ENCODE peak calls at places on chromosomes 4 and X, in four cellular contexts. One of them, this sample, is unnamed.

GRCh38 chr4:139018501-139018900 is 2.9 kb downstream of the NOCT start:
- DNase-seq in BJ: no peak
- DNase-seq in choroid plexus epithelial cell: no peak
- DNase-seq in HepG2: no peak
- DNase-seq in this sample: no peak

GRCh38 chr4:57866468-57867173 is 756.4 kb upstream of the IGFBP7 start:
- DNase-seq in BJ: no peak
- DNase-seq in choroid plexus epithelial cell: no peak
- DNase-seq in HepG2: no peak
- DNase-seq in this sample: no peak

GRCh38 chrX:5650904-5651303 is 577.8 kb downstream of the NLGN4X start:
- DNase-seq in BJ: no peak
- DNase-seq in choroid plexus epithelial cell: no peak
- DNase-seq in HepG2: no peak
- DNase-seq in this sample: no peak

GRCh38 chr4:172683016-172683415 is 485.6 kb upstream of the GALNT7 start:
- DNase-seq in BJ: no peak
- DNase-seq in choroid plexus epithelial cell: peak
- DNase-seq in HepG2: no peak
- DNase-seq in this sample: no peak

GRCh38 chr4:15003441-15003890 is 1.2 kb downstream of the CPEB2 start:
- DNase-seq in BJ: no peak
- DNase-seq in choroid plexus epithelial cell: peak
- DNase-seq in HepG2: no peak
- DNase-seq in this sample: no peak

GRCh38 chr4:139042981-139043460 is 27.4 kb downstream of the NOCT start:
- DNase-seq in BJ: no peak
- DNase-seq in choroid plexus epithelial cell: no peak
- DNase-seq in HepG2: no peak
- DNase-seq in this sample: no peak

GRCh38 chr4:186936496-186937375 is 213.1 kb upstream of the FAT1 start:
- DNase-seq in BJ: peak
- DNase-seq in choroid plexus epithelial cell: peak
- DNase-seq in HepG2: peak
- DNase-seq in this sample: peak

GRCh38 chr4:184355857-184356256 is 118.5 kb downstream of the IRF2 start:
- DNase-seq in BJ: no peak
- DNase-seq in choroid plexus epithelial cell: no peak
- DNase-seq in HepG2: no peak
- DNase-seq in this sample: no peak

GRCh38 chr4:11805837-11806236 is 377.1 kb upstream of the HS3ST1 start:
- DNase-seq in BJ: no peak
- DNase-seq in choroid plexus epithelial cell: peak
- DNase-seq in HepG2: no peak
- DNase-seq in this sample: no peak

GRCh38 chrX:139642241-139642927 is 65.6 kb downstream of the MCF2 start:
- DNase-seq in BJ: no peak
- DNase-seq in choroid plexus epithelial cell: peak
- DNase-seq in HepG2: no peak
- DNase-seq in this sample: no peak

GRCh38 chr4:138181288-138181687 is 60.9 kb downstream of the SLC7A11 start:
- DNase-seq in BJ: no peak
- DNase-seq in choroid plexus epithelial cell: peak
- DNase-seq in HepG2: no peak
- DNase-seq in this sample: no peak

GRCh38 chrX:111490683-111491082 is 20.8 kb upstream of the SERTM2 start:
- DNase-seq in BJ: no peak
- DNase-seq in choroid plexus epithelial cell: no peak
- DNase-seq in HepG2: no peak
- DNase-seq in this sample: no peak

GRCh38 chr4:39415678-39416283 is 9.1 kb downstream of the KLB start:
- DNase-seq in BJ: no peak
- DNase-seq in choroid plexus epithelial cell: no peak
- DNase-seq in HepG2: peak
- DNase-seq in this sample: no peak

GRCh38 chr4:11640584-11640983 is 211.9 kb upstream of the HS3ST1 start:
- DNase-seq in BJ: no peak
- DNase-seq in choroid plexus epithelial cell: no peak
- DNase-seq in HepG2: no peak
- DNase-seq in this sample: no peak

GRCh38 chrX:8636442-8636841 is 95.5 kb downstream of the ANOS1 start:
- DNase-seq in BJ: no peak
- DNase-seq in choroid plexus epithelial cell: no peak
- DNase-seq in HepG2: no peak
- DNase-seq in this sample: no peak

GRCh38 chr4:5082381-5082780 is 31.1 kb downstream of the STK32B start:
- DNase-seq in BJ: no peak
- DNase-seq in choroid plexus epithelial cell: no peak
- DNase-seq in HepG2: no peak
- DNase-seq in this sample: no peak

GRCh38 chrX:17521871-17522693 is 147.1 kb downstream of the NHS start:
- DNase-seq in BJ: no peak
- DNase-seq in choroid plexus epithelial cell: peak
- DNase-seq in HepG2: no peak
- DNase-seq in this sample: no peak

GRCh38 chr4:153816542-153816941 is 27.7 kb upstream of the SFRP2 start:
- DNase-seq in BJ: no peak
- DNase-seq in choroid plexus epithelial cell: no peak
- DNase-seq in HepG2: no peak
- DNase-seq in this sample: no peak

GRCh38 chr4:5888706-5889696 is 3.9 kb downstream of the CRMP1 start:
- DNase-seq in BJ: no peak
- DNase-seq in choroid plexus epithelial cell: no peak
- DNase-seq in HepG2: no peak
- DNase-seq in this sample: no peak

GRCh38 chr4:71184195-71184781 is 154.5 kb upstream of the SLC4A4 start:
- DNase-seq in BJ: no peak
- DNase-seq in choroid plexus epithelial cell: peak
- DNase-seq in HepG2: peak
- DNase-seq in this sample: no peak

GRCh38 chr4:2290974-2291704 is 29.2 kb upstream of the MXD4 start:
- DNase-seq in BJ: no peak
- DNase-seq in choroid plexus epithelial cell: no peak
- DNase-seq in HepG2: no peak
- DNase-seq in this sample: no peak

GRCh38 chr4:186765673-186766546 is 42.3 kb upstream of the FAT1 start:
- DNase-seq in BJ: no peak
- DNase-seq in choroid plexus epithelial cell: no peak
- DNase-seq in HepG2: peak
- DNase-seq in this sample: no peak

GRCh38 chr4:146343199-146343598 is 128.9 kb downstream of the REELD1 start:
- DNase-seq in BJ: no peak
- DNase-seq in choroid plexus epithelial cell: no peak
- DNase-seq in HepG2: no peak
- DNase-seq in this sample: no peak

GRCh38 chr4:721261-722171 is 15.9 kb downstream of the PCGF3 start:
- DNase-seq in BJ: no peak
- DNase-seq in choroid plexus epithelial cell: no peak
- DNase-seq in HepG2: no peak
- DNase-seq in this sample: no peak

GRCh38 chrX:110734894-110735541 is 60.6 kb downstream of the CHRDL1 start:
- DNase-seq in BJ: peak
- DNase-seq in choroid plexus epithelial cell: peak
- DNase-seq in HepG2: no peak
- DNase-seq in this sample: peak

GRCh38 chr4:177442623-177443155 is 452 bp upstream of the AGA start:
- DNase-seq in BJ: no peak
- DNase-seq in choroid plexus epithelial cell: peak
- DNase-seq in HepG2: peak
- DNase-seq in this sample: no peak

GRCh38 chr4:24174622-24175021 is 284.8 kb upstream of the PPARGC1A start:
- DNase-seq in BJ: no peak
- DNase-seq in choroid plexus epithelial cell: no peak
- DNase-seq in HepG2: no peak
- DNase-seq in this sample: no peak

GRCh38 chr4:78057600-78058560 is 757 bp downstream of the FRAS1 start:
- DNase-seq in BJ: no peak
- DNase-seq in choroid plexus epithelial cell: peak
- DNase-seq in HepG2: peak
- DNase-seq in this sample: no peak

GRCh38 chr4:165476214-165477098 is 97.6 kb downstream of the CPE start:
- DNase-seq in BJ: no peak
- DNase-seq in choroid plexus epithelial cell: peak
- DNase-seq in HepG2: no peak
- DNase-seq in this sample: no peak

GRCh38 chr4:152981278-152981677 is 45.2 kb downstream of the FHDC1 start:
- DNase-seq in BJ: no peak
- DNase-seq in choroid plexus epithelial cell: peak
- DNase-seq in HepG2: no peak
- DNase-seq in this sample: no peak

GRCh38 chr4:53905935-53906377 is 158.4 kb downstream of the CHIC2 start:
- DNase-seq in BJ: no peak
- DNase-seq in choroid plexus epithelial cell: peak
- DNase-seq in HepG2: peak
- DNase-seq in this sample: no peak

GRCh38 chr4:53905281-53905934 is 159.0 kb downstream of the CHIC2 start:
- DNase-seq in BJ: no peak
- DNase-seq in choroid plexus epithelial cell: peak
- DNase-seq in HepG2: peak
- DNase-seq in this sample: no peak

GRCh38 chr4:53907772-53908171 is 156.6 kb downstream of the CHIC2 start:
- DNase-seq in BJ: no peak
- DNase-seq in choroid plexus epithelial cell: no peak
- DNase-seq in HepG2: no peak
- DNase-seq in this sample: no peak

GRCh38 chr4:53906786-53907185 is 157.6 kb downstream of the CHIC2 start:
- DNase-seq in BJ: no peak
- DNase-seq in choroid plexus epithelial cell: peak
- DNase-seq in HepG2: no peak
- DNase-seq in this sample: no peak

GRCh38 chr4:53908661-53909078 is 155.7 kb downstream of the CHIC2 start:
- DNase-seq in BJ: peak
- DNase-seq in choroid plexus epithelial cell: peak
- DNase-seq in HepG2: peak
- DNase-seq in this sample: peak
- TF ChIP-seq CTCF in BJ: peak
- TF ChIP-seq CTCF in choroid plexus epithelial cell: peak
- TF ChIP-seq CTCF in HepG2: peak
- TF ChIP-seq CTCF in this sample: peak

GRCh38 chr4:89952458-89952857 is 57.8 kb downstream of the MMRN1 start:
- DNase-seq in BJ: no peak
- DNase-seq in choroid plexus epithelial cell: no peak
- DNase-seq in HepG2: no peak
- DNase-seq in this sample: no peak

GRCh38 chr4:89954906-89955305 is 60.3 kb downstream of the MMRN1 start:
- DNase-seq in BJ: no peak
- DNase-seq in choroid plexus epithelial cell: no peak
- DNase-seq in HepG2: no peak
- DNase-seq in this sample: no peak

GRCh38 chr4:89949782-89950387 is 55.2 kb downstream of the MMRN1 start:
- DNase-seq in BJ: no peak
- DNase-seq in choroid plexus epithelial cell: peak
- DNase-seq in HepG2: no peak
- DNase-seq in this sample: no peak
- TF ChIP-seq CTCF in BJ: no peak
- TF ChIP-seq CTCF in choroid plexus epithelial cell: peak
- TF ChIP-seq CTCF in HepG2: peak
- TF ChIP-seq CTCF in this sample: peak

GRCh38 chr4:140049024-140049923 is 104.7 kb downstream of the MAML3 start:
- DNase-seq in BJ: peak
- DNase-seq in choroid plexus epithelial cell: peak
- DNase-seq in HepG2: peak
- DNase-seq in this sample: no peak
- TF ChIP-seq CTCF in BJ: no peak
- TF ChIP-seq CTCF in choroid plexus epithelial cell: peak
- TF ChIP-seq CTCF in HepG2: peak
- TF ChIP-seq CTCF in this sample: peak

GRCh38 chr4:168864831-168865541 is 145.1 kb downstream of the CBR4 start:
- DNase-seq in BJ: no peak
- DNase-seq in choroid plexus epithelial cell: peak
- DNase-seq in HepG2: no peak
- DNase-seq in this sample: no peak
- TF ChIP-seq CTCF in BJ: peak
- TF ChIP-seq CTCF in choroid plexus epithelial cell: peak
- TF ChIP-seq CTCF in HepG2: no peak
- TF ChIP-seq CTCF in this sample: peak

DNA sequence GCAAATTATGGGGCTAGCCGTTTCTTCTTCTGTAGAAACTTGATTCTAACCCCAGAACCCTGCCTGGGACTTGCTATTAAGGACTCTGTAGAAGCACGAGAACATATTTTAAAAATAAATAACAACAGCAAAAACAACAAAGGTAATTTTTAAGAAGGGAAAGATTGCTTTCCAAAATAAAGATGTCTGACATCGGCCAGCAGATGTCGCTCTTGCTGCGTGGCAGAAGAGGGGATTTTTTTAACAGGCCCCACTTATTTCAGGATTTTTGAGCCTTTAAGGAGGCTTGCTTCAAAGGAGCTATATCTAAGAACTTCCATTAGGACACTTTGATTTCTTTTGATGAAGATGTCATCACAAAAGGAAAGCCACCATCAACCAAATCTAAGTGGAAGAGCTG is 62.8 kb upstream of the EGFL6 start:
- DNase-seq in BJ: no peak
- DNase-seq in choroid plexus epithelial cell: peak
- DNase-seq in HepG2: peak
- DNase-seq in this sample: no peak
- TF ChIP-seq CTCF in BJ: peak
- TF ChIP-seq CTCF in choroid plexus epithelial cell: peak
- TF ChIP-seq CTCF in HepG2: peak
- TF ChIP-seq CTCF in this sample: peak

DNA sequence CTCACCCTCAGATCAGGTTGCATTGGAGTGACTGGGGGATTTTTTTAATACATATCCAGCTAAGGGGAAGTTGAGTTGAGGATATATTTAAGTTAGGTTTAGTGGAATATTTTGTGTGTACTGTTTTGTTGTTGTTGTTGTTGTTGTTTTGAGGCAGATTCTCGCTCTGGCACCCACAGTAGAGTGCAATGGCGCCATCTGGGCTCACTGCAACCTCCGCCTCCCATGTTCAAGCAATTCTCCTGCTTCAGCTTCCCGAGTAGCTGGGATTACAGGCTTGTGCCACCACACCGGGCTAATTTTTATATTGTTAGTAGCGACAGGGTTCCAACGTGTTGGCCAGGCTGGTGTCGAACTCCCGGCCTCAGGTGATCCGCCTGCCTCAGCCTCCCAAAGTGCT is 38.6 kb upstream of the ATP6AP2 start:
- DNase-seq in BJ: no peak
- DNase-seq in choroid plexus epithelial cell: no peak
- DNase-seq in HepG2: no peak
- DNase-seq in this sample: no peak
- TF ChIP-seq CTCF in BJ: no peak
- TF ChIP-seq CTCF in choroid plexus epithelial cell: no peak
- TF ChIP-seq CTCF in HepG2: peak
- TF ChIP-seq CTCF in this sample: no peak

This sample was measured in AG09319.